ENCODE peak calls at places on chromosomes 16 and 17, in four cellular contexts. E is NCI-H1092 treated with DMSO at 0.1 percent for 48 hours; I is stimulated activated CD8-positive, alpha-beta memory T cell treated with anti-CD3 and anti-CD28 coated beads, Interleukin-12 subunit alpha, Interleukin-12 subunit beta, amount 100 ng/mL, for 4 hours; L is NCI-H460. Y is an unnamed sample.

GRCh38 chr17:57274162-57274561 is 17.8 kb downstream of the MSI2 start:
- DNase-seq in E (no peak), I (no peak), L (no peak), Y (no peak)

GRCh38 chr16:88782454-88783390 is 2.3 kb downstream of the PIEZO1 start:
- DNase-seq in E (no peak), I (peak), L (no peak), Y (peak)

GRCh38 chr16:16042076-16042475 is 92.7 kb downstream of the ABCC1 start:
- DNase-seq in E (no peak), I (no peak), L (no peak), Y (no peak)

GRCh38 chr16:24993722-24994686 is 21.2 kb downstream of the ARHGAP17 start:
- DNase-seq in E (no peak), I (no peak), L (peak), Y (peak)

GRCh38 chr16:63530974-63531373 is 1494.7 kb upstream of the CDH8 start:
- DNase-seq in E (no peak), I (no peak), L (no peak), Y (no peak)

GRCh38 chr16:11495066-11495407 is 91.7 kb downstream of the LITAF start:
- DNase-seq in E (no peak), I (no peak), L (no peak), Y (no peak)

GRCh38 chr17:21218101-21218500 is 4.1 kb upstream of the TMEM11 start:
- DNase-seq in E (no peak), I (no peak), L (no peak), Y (no peak)

GRCh38 chr16:71966932-71967331 is 33.3 kb downstream of the PKD1L3 start:
- DNase-seq in E (no peak), I (no peak), L (no peak), Y (no peak)

GRCh38 chr17:42672038-42672437 is 4.8 kb downstream of the PLEKHH3 start:
- DNase-seq in E (no peak), I (no peak), L (no peak), Y (no peak)

GRCh38 chr16:80226499-80226898 is 314.3 kb upstream of the DYNLRB2 start:
- DNase-seq in E (no peak), I (no peak), L (no peak), Y (no peak)

Y was measured in T1000.